ENCODE peak calls at places on chromosome 20, in seven cellular contexts. Q is GM12891; G is astrocyte of the cerebellum; P is non-pigmented ciliary epithelial cell; A is stimulated activated CD4-positive, alpha-beta T cell treated with anti-CD3 and anti-CD28 coated beads, TNF-alpha, amount 100 ng/mL, for 24 hours; K is cardiac muscle cell; C is fibroblast of the conjunctiva. W is an unnamed sample.

GRCh38 chr20:63941282-63942060 is 14.7 kb downstream of the UCKL1 start:
- DNase-seq in C (no peak), G (no peak), P (no peak), K (peak), Q (peak), A (no peak), W (peak)

GRCh38 chr20:52708137-52708536 is 264.0 kb upstream of the TSHZ2 start:
- DNase-seq in K (no peak), C (no peak), P (no peak), A (no peak), Q (no peak), G (no peak), W (no peak)

GRCh38 chr20:32823078-32823477 is 3.3 kb downstream of the MAPRE1 start:
- DNase-seq in G (peak), A (no peak), P (peak), C (peak), K (peak), Q (no peak), W (no peak)

GRCh38 chr20:50753152-50753551 is 21.8 kb downstream of the PARD6B start:
- DNase-seq in C (no peak), Q (no peak), A (no peak), G (no peak), P (no peak), K (no peak), W (no peak)

GRCh38 chr20:47205577-47206123 is 150.8 kb downstream of the ZMYND8 start:
- DNase-seq in Q (no peak), C (peak), P (peak), K (peak), A (no peak), G (peak), W (peak)

GRCh38 chr20:10761232-10761631 is 87.4 kb upstream of the JAG1 start:
- DNase-seq in Q (no peak), A (no peak), P (peak), K (no peak), G (peak), C (peak), W (no peak)

GRCh38 chr20:8454137-8454712 is 322.2 kb downstream of the PLCB1 start:
- DNase-seq in P (peak), K (peak), C (peak), A (no peak), Q (peak), G (peak), W (no peak)

GRCh38 chr20:33830371-33830770 is 19.2 kb downstream of the CHMP4B start:
- DNase-seq in P (no peak), K (no peak), A (no peak), C (no peak), G (no peak), Q (no peak), W (no peak)

GRCh38 chr20:62792940-62793756 is 3.1 kb upstream of the MRGBP start:
- DNase-seq in Q (no peak), C (no peak), A (no peak), P (no peak), K (no peak), G (no peak), W (no peak)

GRCh38 chr20:21522479-21523397 is 8.9 kb upstream of the NKX2-2 start:
- DNase-seq in A (no peak), Q (no peak), G (no peak), K (no peak), C (no peak), P (no peak), W (peak)

GRCh38 chr20:5668529-5668868 is 81.7 kb upstream of the SHLD1 start:
- DNase-seq in G (no peak), A (no peak), Q (no peak), C (no peak), K (no peak), P (no peak), W (no peak)